ENCODE peak calls at places on chromosomes 3 and 15, in seven cellular contexts. One of them, this sample, is unnamed. For H3K27me3 and H3K4me1, the result is how much of the 10 kb centered on the place peaks cover.

GRCh38 chr3:18258492-18258891 is 166.6 kb downstream of the SATB1 start:
- DNase-seq in sigmoid colon: no peak
- DNase-seq in adrenal gland: no peak
- DNase-seq in ovary: no peak
- DNase-seq in thyroid gland: no peak
- DNase-seq in K562: no peak
- DNase-seq in breast epithelium: no peak
- DNase-seq in this sample: no peak

GRCh38 chr3:174206607-174207192 is 652.4 kb upstream of the NAALADL2 start:
- DNase-seq in sigmoid colon: no peak
- DNase-seq in adrenal gland: no peak
- DNase-seq in ovary: no peak
- DNase-seq in thyroid gland: no peak
- DNase-seq in K562: no peak
- DNase-seq in breast epithelium: no peak
- DNase-seq in this sample: no peak

GRCh38 chr3:114451561-114452018 is 157.8 kb downstream of the TIGIT start:
- DNase-seq in sigmoid colon: no peak
- DNase-seq in adrenal gland: peak
- DNase-seq in ovary: peak
- DNase-seq in thyroid gland: peak
- DNase-seq in K562: no peak
- DNase-seq in breast epithelium: no peak
- DNase-seq in this sample: no peak

GRCh38 chr15:36567445-36567844 is 12.0 kb upstream of the CDIN1 start:
- DNase-seq in sigmoid colon: no peak
- DNase-seq in adrenal gland: no peak
- DNase-seq in ovary: no peak
- DNase-seq in thyroid gland: no peak
- DNase-seq in K562: no peak
- DNase-seq in breast epithelium: no peak
- DNase-seq in this sample: no peak

GRCh38 chr3:121096968-121097367 is 189.0 kb downstream of the STXBP5L start:
- DNase-seq in sigmoid colon: no peak
- DNase-seq in adrenal gland: no peak
- DNase-seq in ovary: no peak
- DNase-seq in thyroid gland: peak
- DNase-seq in K562: no peak
- DNase-seq in breast epithelium: no peak
- DNase-seq in this sample: no peak

GRCh38 chr15:92429378-92430066 is 35.8 kb downstream of the ST8SIA2 start:
- DNase-seq in sigmoid colon: no peak
- DNase-seq in adrenal gland: peak
- DNase-seq in ovary: no peak
- DNase-seq in thyroid gland: no peak
- DNase-seq in K562: peak
- DNase-seq in breast epithelium: no peak
- DNase-seq in this sample: no peak

GRCh38 chr15:60179786-60180391 is 175.8 kb downstream of the FOXB1 start:
- DNase-seq in sigmoid colon: no peak
- DNase-seq in adrenal gland: peak
- DNase-seq in ovary: no peak
- DNase-seq in thyroid gland: peak
- DNase-seq in K562: peak
- DNase-seq in breast epithelium: no peak
- DNase-seq in this sample: no peak

GRCh38 chr3:96083610-96084009 is 730.8 kb upstream of the EPHA6 start:
- DNase-seq in sigmoid colon: no peak
- DNase-seq in adrenal gland: no peak
- DNase-seq in ovary: no peak
- DNase-seq in thyroid gland: no peak
- DNase-seq in K562: no peak
- DNase-seq in breast epithelium: no peak
- DNase-seq in this sample: no peak

GRCh38 chr3:123314409-123315270 is 112.9 kb downstream of the SEC22A start:
- DNase-seq in sigmoid colon: no peak
- DNase-seq in adrenal gland: no peak
- DNase-seq in ovary: no peak
- DNase-seq in thyroid gland: no peak
- DNase-seq in K562: peak
- DNase-seq in breast epithelium: no peak
- DNase-seq in this sample: peak

GRCh38 chr3:108538083-108538482 is 27.7 kb upstream of the MYH15 start:
- DNase-seq in sigmoid colon: no peak
- DNase-seq in adrenal gland: no peak
- DNase-seq in ovary: no peak
- DNase-seq in thyroid gland: no peak
- DNase-seq in K562: no peak
- DNase-seq in breast epithelium: no peak
- DNase-seq in this sample: no peak

GRCh38 chr3:133038731-133039398 is 674 bp downstream of the TMEM108 start:
- DNase-seq in sigmoid colon: peak
- DNase-seq in adrenal gland: peak
- DNase-seq in ovary: no peak
- DNase-seq in thyroid gland: peak
- DNase-seq in K562: peak
- DNase-seq in breast epithelium: no peak
- DNase-seq in this sample: no peak

GRCh38 chr3:133040696-133041523 is 2.7 kb downstream of the TMEM108 start:
- DNase-seq in sigmoid colon: peak
- DNase-seq in adrenal gland: peak
- DNase-seq in ovary: peak
- DNase-seq in thyroid gland: peak
- DNase-seq in K562: peak
- DNase-seq in breast epithelium: peak
- DNase-seq in this sample: no peak

GRCh38 chr3:133042778-133043177 is 4.6 kb downstream of the TMEM108 start:
- DNase-seq in sigmoid colon: no peak
- DNase-seq in adrenal gland: peak
- DNase-seq in ovary: no peak
- DNase-seq in thyroid gland: no peak
- DNase-seq in K562: no peak
- DNase-seq in breast epithelium: no peak
- DNase-seq in this sample: no peak

GRCh38 chr3:133038089-133038730 is at the start of gene TMEM108:
- DNase-seq in sigmoid colon: peak
- DNase-seq in adrenal gland: peak
- DNase-seq in ovary: peak
- DNase-seq in thyroid gland: peak
- DNase-seq in K562: peak
- DNase-seq in breast epithelium: peak
- DNase-seq in this sample: peak

GRCh38 chr3:133041524-133041829 is 3.3 kb downstream of the TMEM108 start:
- DNase-seq in sigmoid colon: no peak
- DNase-seq in adrenal gland: no peak
- DNase-seq in ovary: no peak
- DNase-seq in thyroid gland: no peak
- DNase-seq in K562: no peak
- DNase-seq in breast epithelium: no peak
- DNase-seq in this sample: no peak
- H3K27me3 ChIP-seq in sigmoid colon: under half
- H3K27me3 ChIP-seq in adrenal gland: under half
- H3K27me3 ChIP-seq in ovary: under half
- H3K27me3 ChIP-seq in thyroid gland: under half
- H3K27me3 ChIP-seq in K562: under half
- H3K27me3 ChIP-seq in breast epithelium: under half
- H3K27me3 ChIP-seq in this sample: under half

GRCh38 chr3:12347301-12347700 is 58.4 kb downstream of the PPARG start:
- DNase-seq in sigmoid colon: no peak
- DNase-seq in adrenal gland: no peak
- DNase-seq in ovary: no peak
- DNase-seq in thyroid gland: no peak
- DNase-seq in K562: no peak
- DNase-seq in breast epithelium: no peak
- DNase-seq in this sample: no peak
- H3K4me1 ChIP-seq in sigmoid colon: under half
- H3K4me1 ChIP-seq in adrenal gland: under half
- H3K4me1 ChIP-seq in ovary: under half
- H3K4me1 ChIP-seq in thyroid gland: under half
- H3K4me1 ChIP-seq in K562: under half
- H3K4me1 ChIP-seq in breast epithelium: under half
- H3K4me1 ChIP-seq in this sample: under half

GRCh38 chr3:196969660-196970546 is 1.3 kb upstream of the PIGZ start:
- DNase-seq in sigmoid colon: no peak
- DNase-seq in adrenal gland: peak
- DNase-seq in ovary: no peak
- DNase-seq in thyroid gland: peak
- DNase-seq in K562: peak
- DNase-seq in breast epithelium: no peak
- DNase-seq in this sample: peak
- TF ChIP-seq POLR2A in sigmoid colon: no peak
- TF ChIP-seq POLR2A in adrenal gland: no peak
- TF ChIP-seq POLR2A in ovary: no peak
- TF ChIP-seq POLR2A in thyroid gland: no peak
- TF ChIP-seq POLR2A in K562: no peak
- TF ChIP-seq POLR2A in breast epithelium: no peak
- TF ChIP-seq POLR2A in this sample: no peak

DNA sequence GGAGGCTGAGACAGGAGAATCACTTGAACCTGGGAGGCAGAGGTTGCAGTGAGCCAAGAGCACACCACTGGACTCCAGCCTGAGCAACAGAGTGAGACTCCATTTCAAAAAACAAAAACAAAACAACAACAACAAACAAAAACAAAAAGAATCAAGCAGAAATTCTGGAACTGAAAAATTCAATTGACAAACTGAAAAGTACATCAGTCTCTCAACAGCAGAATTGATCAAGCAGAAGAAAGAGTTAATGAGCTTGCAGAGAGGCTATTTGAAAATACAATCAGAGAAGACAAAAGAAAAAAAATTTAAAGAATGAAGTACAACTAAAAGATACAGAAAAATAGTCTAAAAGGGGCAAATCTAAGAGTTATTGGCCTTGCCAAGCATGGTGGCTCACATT is 22.6 kb downstream of the EFHB start:
- DNase-seq in sigmoid colon: no peak
- DNase-seq in adrenal gland: no peak
- DNase-seq in ovary: no peak
- DNase-seq in thyroid gland: no peak
- DNase-seq in K562: no peak
- DNase-seq in breast epithelium: no peak
- DNase-seq in this sample: no peak
- H3K27me3 ChIP-seq in sigmoid colon: under half
- H3K27me3 ChIP-seq in adrenal gland: under half
- H3K27me3 ChIP-seq in ovary: under half
- H3K27me3 ChIP-seq in thyroid gland: under half
- H3K27me3 ChIP-seq in K562: under half
- H3K27me3 ChIP-seq in breast epithelium: under half
- H3K27me3 ChIP-seq in this sample: under half

GRCh38 chr3:65914740-65915366 is 123.9 kb downstream of the MAGI1 start:
- DNase-seq in sigmoid colon: no peak
- DNase-seq in adrenal gland: no peak
- DNase-seq in ovary: no peak
- DNase-seq in thyroid gland: no peak
- DNase-seq in K562: no peak
- DNase-seq in breast epithelium: no peak
- DNase-seq in this sample: no peak
- H3K4me1 ChIP-seq in sigmoid colon: under half
- H3K4me1 ChIP-seq in adrenal gland: under half
- H3K4me1 ChIP-seq in ovary: under half
- H3K4me1 ChIP-seq in thyroid gland: under half
- H3K4me1 ChIP-seq in K562: under half
- H3K4me1 ChIP-seq in breast epithelium: under half
- H3K4me1 ChIP-seq in this sample: under half

GRCh38 chr15:77419836-77420609 is at the start of gene PEAK1:
- DNase-seq in sigmoid colon: peak
- DNase-seq in adrenal gland: peak
- DNase-seq in ovary: peak
- DNase-seq in thyroid gland: peak
- DNase-seq in K562: peak
- DNase-seq in breast epithelium: peak
- DNase-seq in this sample: peak

GRCh38 chr15:77421370-77421700 is 647 bp downstream of the HMG20A start:
- DNase-seq in sigmoid colon: no peak
- DNase-seq in adrenal gland: peak
- DNase-seq in ovary: no peak
- DNase-seq in thyroid gland: peak
- DNase-seq in K562: no peak
- DNase-seq in breast epithelium: no peak
- DNase-seq in this sample: no peak

GRCh38 chr15:77419050-77419835 is 661 bp downstream of the PEAK1 start:
- DNase-seq in sigmoid colon: peak
- DNase-seq in adrenal gland: peak
- DNase-seq in ovary: peak
- DNase-seq in thyroid gland: peak
- DNase-seq in K562: peak
- DNase-seq in breast epithelium: no peak
- DNase-seq in this sample: peak

GRCh38 chr15:77418341-77419049 is 1.4 kb downstream of the PEAK1 start:
- DNase-seq in sigmoid colon: no peak
- DNase-seq in adrenal gland: no peak
- DNase-seq in ovary: no peak
- DNase-seq in thyroid gland: no peak
- DNase-seq in K562: no peak
- DNase-seq in breast epithelium: no peak
- DNase-seq in this sample: no peak

GRCh38 chr15:77420610-77421369 is at the start of gene HMG20A:
- DNase-seq in sigmoid colon: peak
- DNase-seq in adrenal gland: peak
- DNase-seq in ovary: peak
- DNase-seq in thyroid gland: peak
- DNase-seq in K562: peak
- DNase-seq in breast epithelium: peak
- DNase-seq in this sample: peak
- TF ChIP-seq POLR2A in sigmoid colon: peak
- TF ChIP-seq POLR2A in adrenal gland: peak
- TF ChIP-seq POLR2A in ovary: peak
- TF ChIP-seq POLR2A in thyroid gland: no peak
- TF ChIP-seq POLR2A in K562: peak
- TF ChIP-seq POLR2A in breast epithelium: peak
- TF ChIP-seq POLR2A in this sample: no peak

GRCh38 chr3:186467969-186468368 is 76.2 kb downstream of the CRYGS start:
- DNase-seq in sigmoid colon: no peak
- DNase-seq in adrenal gland: no peak
- DNase-seq in ovary: no peak
- DNase-seq in thyroid gland: no peak
- DNase-seq in K562: no peak
- DNase-seq in breast epithelium: no peak
- DNase-seq in this sample: no peak
- H3K27me3 ChIP-seq in sigmoid colon: under half
- H3K27me3 ChIP-seq in adrenal gland: under half
- H3K27me3 ChIP-seq in ovary: under half
- H3K27me3 ChIP-seq in thyroid gland: under half
- H3K27me3 ChIP-seq in K562: under half
- H3K27me3 ChIP-seq in breast epithelium: under half
- H3K27me3 ChIP-seq in this sample: under half

DNA sequence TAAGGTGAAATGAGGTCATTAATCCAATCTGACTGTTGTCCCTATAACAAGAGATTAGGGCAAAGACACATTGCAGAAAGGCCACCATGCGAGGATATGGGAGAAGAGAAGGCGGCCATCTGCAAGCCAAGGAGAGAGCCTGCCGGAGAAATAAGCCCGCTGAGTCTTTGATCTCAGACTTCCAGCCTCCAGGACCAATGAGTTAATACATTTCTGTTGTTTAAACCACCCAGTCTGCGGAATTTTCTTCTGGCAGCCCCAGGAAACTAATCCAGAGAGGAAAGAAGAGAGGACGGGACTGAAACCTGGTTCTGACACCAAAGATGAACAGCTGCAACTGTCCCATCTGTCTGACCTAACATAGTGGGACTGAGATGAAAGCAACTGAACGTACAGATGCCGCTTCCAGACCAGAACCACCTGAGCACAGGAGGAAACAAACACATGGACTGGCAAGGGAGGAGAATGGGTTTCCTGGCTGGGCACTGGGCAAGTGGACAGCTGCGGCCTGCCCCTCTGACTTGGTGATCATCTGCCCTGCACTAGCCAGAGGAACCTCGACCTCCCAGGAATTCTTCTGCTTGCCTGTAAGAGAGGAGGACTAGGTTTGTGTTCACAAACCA is 32.3 kb downstream of the VGLL4 start:
- DNase-seq in sigmoid colon: no peak
- DNase-seq in adrenal gland: no peak
- DNase-seq in ovary: no peak
- DNase-seq in thyroid gland: no peak
- DNase-seq in K562: no peak
- DNase-seq in breast epithelium: no peak
- DNase-seq in this sample: no peak
- H3K4me1 ChIP-seq in sigmoid colon: under half
- H3K4me1 ChIP-seq in adrenal gland: half or more
- H3K4me1 ChIP-seq in ovary: under half
- H3K4me1 ChIP-seq in thyroid gland: under half
- H3K4me1 ChIP-seq in K562: under half
- H3K4me1 ChIP-seq in breast epithelium: under half
- H3K4me1 ChIP-seq in this sample: half or more